ENCODE peak calls at places on chromosomes 13 and 19, in six cellular contexts. B, N, R, L, Q and D are unnamed samples.

GRCh38 chr19:3178377-3178972 is at the start of gene S1PR4:
- DNase-seq in Q (no peak), L (no peak), N (no peak), R (no peak), B (no peak), D (peak)

GRCh38 chr13:75271851-75272250 is 210.1 kb downstream of the TBC1D4 start:
- DNase-seq in N (peak), B (no peak), L (peak), Q (no peak), R (no peak), D (no peak)

GRCh38 chr13:102277286-102277685 is 124.6 kb downstream of the FGF14 start:
- DNase-seq in Q (no peak), L (peak), B (peak), R (no peak), N (no peak), D (no peak)

GRCh38 chr19:9156304-9156703 is 16.1 kb downstream of the ZNF317 start:
- DNase-seq in N (no peak), R (no peak), B (no peak), Q (no peak), L (no peak), D (no peak)

GRCh38 chr13:33205804-33206221 is 79.7 kb downstream of the STARD13 start:
- DNase-seq in R (no peak), N (no peak), B (peak), L (peak), Q (no peak), D (no peak)

GRCh38 chr19:18419699-18420460 is 682 bp downstream of the SSBP4 start:
- DNase-seq in N (no peak), Q (peak), B (peak), L (no peak), R (no peak), D (no peak)

GRCh38 chr13:93146584-93147292 is 79.9 kb upstream of the GPC6 start:
- DNase-seq in L (peak), Q (no peak), N (peak), B (no peak), R (no peak), D (no peak)

GRCh38 chr13:62879071-62879470 is 1463.4 kb upstream of the PCDH20 start:
- DNase-seq in R (no peak), Q (no peak), N (peak), B (no peak), L (peak), D (no peak)

GRCh38 chr19:3479177-3479818 is 1.0 kb downstream of the SMIM24 start:
- DNase-seq in N (no peak), R (no peak), Q (peak), B (no peak), L (peak), D (no peak)

GRCh38 chr19:33402421-33403220 is 29.1 kb downstream of the CEBPG start:
- DNase-seq in R (no peak), Q (peak), B (no peak), N (no peak), L (no peak), D (no peak)

GRCh38 chr13:110705826-110706569 is at the start of gene CARS2:
- DNase-seq in Q (peak), N (peak), L (peak), B (peak), R (peak), D (peak)
- TF ChIP-seq CTCF in Q (no peak), N (no peak), L (no peak), B (no peak), R (no peak), D (peak)

DNA sequence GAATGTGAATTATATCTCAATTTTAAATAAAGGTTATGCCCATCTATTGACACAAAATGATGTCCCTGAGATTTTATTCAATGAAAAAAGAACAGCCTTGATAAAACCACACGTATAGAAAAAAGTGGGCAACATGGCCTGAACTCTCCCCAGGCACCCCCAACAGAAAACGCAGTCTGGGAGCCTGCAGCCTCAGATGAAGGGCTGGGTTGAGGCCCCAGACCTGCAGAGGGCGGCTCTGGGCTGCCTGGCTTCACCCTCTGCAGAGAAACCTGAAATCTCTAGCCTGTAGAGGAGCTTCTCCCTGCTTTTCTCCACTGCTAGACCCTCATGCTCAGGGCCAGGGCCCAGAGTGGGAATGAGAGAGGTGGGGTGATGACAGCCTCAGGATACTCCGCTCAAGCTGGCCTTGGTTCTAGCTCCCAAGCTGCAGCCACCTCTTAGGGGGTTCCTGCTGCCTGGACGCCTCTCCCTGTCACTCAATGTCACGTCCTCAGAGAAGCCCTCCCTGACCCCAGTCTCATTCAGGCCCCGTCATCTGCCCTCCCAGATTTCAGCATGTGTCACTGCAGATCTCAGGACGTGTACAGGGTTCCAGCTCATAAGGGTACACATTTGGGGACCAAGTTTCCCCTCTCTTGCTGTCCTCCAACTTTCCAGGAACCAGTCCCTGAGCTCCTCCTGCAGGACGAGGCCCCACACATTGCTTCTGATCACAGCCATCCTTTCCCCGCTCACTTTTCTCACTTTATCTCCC is 1.8 kb downstream of the MBD3 start:
- DNase-seq in N (no peak), L (peak), Q (no peak), B (no peak), R (no peak), D (no peak)
- TF ChIP-seq CTCF in N (no peak), L (peak), Q (no peak), B (no peak), R (no peak), D (peak)

GRCh38 chr19:13425151-13425550 is 81.1 kb downstream of the CACNA1A start:
- DNase-seq in R (no peak), B (no peak), N (no peak), L (no peak), Q (no peak), D (no peak)

GRCh38 chr19:13427273-13428051 is 78.8 kb downstream of the CACNA1A start:
- DNase-seq in B (no peak), R (no peak), Q (no peak), N (no peak), L (no peak), D (no peak)

GRCh38 chr19:13430790-13431582 is 75.3 kb downstream of the CACNA1A start:
- DNase-seq in B (peak), L (peak), R (no peak), Q (peak), N (peak), D (no peak)

GRCh38 chr19:13429563-13429962 is 76.7 kb downstream of the CACNA1A start:
- DNase-seq in B (no peak), R (no peak), N (no peak), L (no peak), Q (no peak), D (no peak)

DNA sequence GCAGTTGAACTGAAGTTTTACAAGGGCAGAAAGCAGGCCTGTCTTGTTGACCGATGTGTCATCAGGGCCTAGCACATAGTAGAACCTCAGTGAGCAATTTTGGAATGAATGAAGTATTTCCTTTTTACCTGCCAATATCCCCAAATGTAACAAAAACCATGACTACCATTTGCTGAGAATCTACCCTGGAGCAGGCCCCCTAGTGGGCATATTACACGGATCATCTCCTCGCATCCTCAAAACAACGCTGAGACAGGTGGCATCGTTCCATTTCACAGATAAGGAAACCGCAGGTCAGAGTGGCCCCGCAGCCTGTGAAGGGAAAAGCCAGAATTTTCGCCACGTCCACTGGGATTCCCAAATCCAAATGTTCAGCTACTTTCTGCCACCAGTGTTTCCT is 77.9 kb downstream of the CACNA1A start:
- DNase-seq in B (no peak), Q (peak), L (peak), N (no peak), R (no peak), D (no peak)
- TF ChIP-seq CTCF in B (no peak), Q (peak), L (peak), N (peak), R (no peak), D (peak)

DNA sequence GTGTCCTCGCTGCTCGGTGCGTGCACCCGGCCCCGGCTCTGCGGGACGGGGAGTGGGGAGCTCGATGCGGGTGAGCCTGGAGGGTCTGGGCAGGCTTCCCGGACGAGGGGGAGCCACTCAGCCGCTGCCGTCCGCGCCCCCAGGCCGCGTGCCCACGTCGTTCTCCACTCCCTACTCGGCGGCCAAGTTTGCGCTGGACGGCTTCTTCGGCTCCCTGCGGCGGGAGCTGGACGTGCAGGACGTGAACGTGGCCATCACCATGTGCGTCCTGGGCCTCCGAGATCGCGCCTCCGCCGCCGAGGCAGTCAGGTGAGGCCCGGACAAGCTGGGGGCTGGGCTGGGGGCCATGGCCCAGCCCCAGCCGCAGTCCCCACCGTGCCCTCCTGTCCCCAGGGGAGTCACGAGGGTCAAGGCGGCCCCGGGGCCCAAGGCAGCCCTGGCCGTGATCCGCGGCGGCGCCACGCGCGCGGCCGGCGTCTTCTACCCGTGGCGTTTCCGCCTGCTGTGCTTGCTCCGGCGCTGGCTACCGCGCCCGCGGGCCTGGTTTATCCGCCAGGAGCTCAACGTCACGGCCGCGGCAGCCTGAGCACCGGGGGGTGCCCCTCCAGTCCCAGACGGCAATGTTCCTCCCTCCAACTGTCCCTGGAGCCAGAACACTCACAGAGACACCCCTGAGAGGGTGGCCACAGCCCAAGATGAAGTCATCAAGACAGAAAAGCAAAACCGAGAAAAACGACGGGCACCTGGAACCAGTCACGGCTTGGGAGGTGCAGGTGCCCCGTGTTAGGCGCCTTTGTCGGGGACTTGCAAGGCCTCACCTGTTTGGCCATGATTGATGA is 2.5 kb upstream of the RPL36 start:
- DNase-seq in L (no peak), R (no peak), B (peak), Q (no peak), N (no peak), D (no peak)
- TF ChIP-seq CTCF in L (no peak), R (no peak), B (no peak), Q (no peak), N (no peak), D (peak)

DNA sequence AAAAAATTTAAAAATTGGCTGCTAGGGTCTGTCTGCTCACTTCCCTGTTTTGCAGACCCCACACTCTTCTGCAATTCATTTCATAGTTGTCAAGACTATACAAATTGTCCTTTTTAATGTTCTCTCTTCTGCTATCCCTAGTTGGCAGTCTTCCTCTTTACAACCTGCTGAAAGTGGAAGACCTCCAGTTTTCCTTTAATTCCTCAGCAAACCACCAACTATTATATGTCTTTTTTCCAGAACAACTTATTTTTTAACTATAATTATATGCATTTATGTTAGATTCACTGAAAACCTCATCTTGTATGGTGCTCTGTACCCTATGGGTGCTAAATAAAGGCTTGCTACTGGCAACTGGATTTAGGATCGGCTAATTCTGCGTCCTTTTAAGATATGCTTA is 1.1 kb upstream of the PHF11 start:
- DNase-seq in R (no peak), L (no peak), B (no peak), Q (no peak), N (no peak), D (no peak)
- TF ChIP-seq CTCF in R (no peak), L (no peak), B (no peak), Q (no peak), N (no peak), D (no peak)